ENCODE peak calls at places on chromosomes 7 and 10, in five cellular contexts. K is stimulated activated CD4-positive, alpha-beta T cell treated with anti-CD3 and anti-CD28 coated beads, Interleukin-2, amount 100 ng/mL, for 24 hours; Y is activated CD4-positive, CD25-positive, alpha-beta regulatory T cell treated with anti-CD3 and anti-CD28 coated beads, Interleukin-2, amount 50 U/mL, for 16 hours; M is fibroblast of lung; U is EL. L is an unnamed sample.

GRCh38 chr7:144908324-144908723 is 72.5 kb upstream of the TPK1 start:
- DNase-seq in K (no peak), Y (no peak), M (no peak), U (no peak), L (no peak)

GRCh38 chr7:33702511-33703054 is 202.8 kb upstream of the BMPER start:
- DNase-seq in K (no peak), Y (no peak), M (no peak), U (no peak), L (no peak)

GRCh38 chr7:6107924-6108323 is 76.7 kb downstream of the ANKRD61 start:
- DNase-seq in K (no peak), Y (no peak), M (no peak), U (no peak), L (no peak)

GRCh38 chr7:142776206-142776844 is 5.6 kb downstream of the PRSS2 start:
- DNase-seq in K (no peak), Y (no peak), M (peak), U (peak), L (peak)

GRCh38 chr7:99365318-99366141 is 9.0 kb upstream of the ARPC1B start:
- DNase-seq in K (peak), Y (peak), M (no peak), U (no peak), L (peak)

GRCh38 chr7:22569586-22570321 is 69.8 kb upstream of the STEAP1B start:
- DNase-seq in K (no peak), Y (no peak), M (peak), U (peak), L (peak)

GRCh38 chr7:1031716-1032455 is 12.5 kb upstream of the GPR146 start:
- DNase-seq in K (no peak), Y (no peak), M (no peak), U (no peak), L (no peak)

GRCh38 chr10:9670911-9671310 is 1346.8 kb upstream of the CELF2 start:
- DNase-seq in K (no peak), Y (no peak), M (no peak), U (no peak), L (no peak)

GRCh38 chr10:124290095-124290795 is 128.5 kb downstream of the OAT start:
- DNase-seq in K (no peak), Y (no peak), M (peak), U (peak), L (peak)

L was measured in Daoy.